ENCODE peak calls at places on chromosome 18, in eight cellular contexts. I, O, Z, L, D, B, N and R are unnamed samples.

GRCh38 chr18:23867011-23867410 is 147.5 kb upstream of the TTC39C start:
- DNase-seq in I (no peak), O (no peak), Z (no peak), L (no peak), D (no peak), B (no peak), N (no peak), R (no peak)

GRCh38 chr18:49682301-49683190 is 120.7 kb downstream of the LIPG start:
- DNase-seq in I (no peak), O (no peak), Z (no peak), L (no peak), D (no peak), B (no peak), N (no peak), R (no peak)

GRCh38 chr18:63224574-63224973 is 95.0 kb downstream of the BCL2 start:
- DNase-seq in I (no peak), O (no peak), Z (no peak), L (no peak), D (no peak), B (no peak), N (no peak), R (no peak)

GRCh38 chr18:40810371-40810770 is 1144.7 kb upstream of the PIK3C3 start:
- DNase-seq in I (no peak), O (peak), Z (peak), L (no peak), D (no peak), B (no peak), N (no peak), R (peak)

GRCh38 chr18:76522104-76522503 is 27.1 kb upstream of the ZNF516 start:
- DNase-seq in I (no peak), O (no peak), Z (no peak), L (no peak), D (peak), B (no peak), N (peak), R (no peak)

GRCh38 chr18:7482342-7482741 is 84.8 kb upstream of the PTPRM start:
- DNase-seq in I (no peak), O (no peak), Z (no peak), L (no peak), D (no peak), B (no peak), N (no peak), R (peak)

GRCh38 chr18:10047237-10047636 is 133.4 kb downstream of the VAPA start:
- DNase-seq in I (no peak), O (no peak), Z (peak), L (no peak), D (no peak), B (no peak), N (no peak), R (peak)

GRCh38 chr18:79947054-79947755 is 4.2 kb downstream of the SLC66A2 start:
- DNase-seq in I (no peak), O (no peak), Z (no peak), L (no peak), D (no peak), B (no peak), N (no peak), R (no peak)

GRCh38 chr18:23721711-23722479 is 32.6 kb downstream of the LAMA3 start:
- DNase-seq in I (no peak), O (no peak), Z (peak), L (no peak), D (no peak), B (no peak), N (no peak), R (no peak)

GRCh38 chr18:7923105-7923504 is 356.0 kb downstream of the PTPRM start:
- DNase-seq in I (no peak), O (no peak), Z (no peak), L (no peak), D (no peak), B (no peak), N (no peak), R (no peak)

GRCh38 chr18:34773378-34773777 is 63.3 kb downstream of the DTNA start:
- DNase-seq in I (no peak), O (no peak), Z (no peak), L (no peak), D (no peak), B (no peak), N (no peak), R (peak)

GRCh38 chr18:46429649-46430224 is 227.3 kb downstream of the LOXHD1 start:
- DNase-seq in I (no peak), O (no peak), Z (no peak), L (no peak), D (no peak), B (no peak), N (no peak), R (no peak)

GRCh38 chr18:28793911-28794310 is 617.0 kb upstream of the CDH2 start:
- DNase-seq in I (no peak), O (no peak), Z (no peak), L (no peak), D (peak), B (no peak), N (no peak), R (peak)

GRCh38 chr18:6521804-6522418 is 107.2 kb upstream of the L3MBTL4 start:
- DNase-seq in I (no peak), O (no peak), Z (peak), L (no peak), D (peak), B (no peak), N (no peak), R (peak)

GRCh38 chr18:77102246-77103040 is 30.1 kb downstream of the MBP start:
- DNase-seq in I (no peak), O (peak), Z (peak), L (no peak), D (no peak), B (no peak), N (no peak), R (peak)

GRCh38 chr18:79883461-79884295 is 67.8 kb downstream of the SLC66A2 start:
- DNase-seq in I (no peak), O (no peak), Z (no peak), L (no peak), D (no peak), B (no peak), N (no peak), R (no peak)

GRCh38 chr18:28469946-28470345 is 293.0 kb upstream of the CDH2 start:
- DNase-seq in I (no peak), O (no peak), Z (no peak), L (no peak), D (no peak), B (no peak), N (no peak), R (peak)

GRCh38 chr18:2958819-2959298 is 54.1 kb downstream of the LPIN2 start:
- DNase-seq in I (no peak), O (no peak), Z (peak), L (no peak), D (no peak), B (no peak), N (no peak), R (no peak)

GRCh38 chr18:55688066-55688465 is 100.1 kb upstream of the TCF4 start:
- DNase-seq in I (no peak), O (no peak), Z (no peak), L (no peak), D (no peak), B (no peak), N (peak), R (peak)

GRCh38 chr18:54802686-54803395 is 25.4 kb upstream of the RAB27B start:
- DNase-seq in I (no peak), O (no peak), Z (no peak), L (no peak), D (no peak), B (no peak), N (no peak), R (no peak)

GRCh38 chr18:14189858-14190257 is 57.6 kb upstream of the ZNF519 start:
- DNase-seq in I (no peak), O (peak), Z (peak), L (no peak), D (no peak), B (no peak), N (no peak), R (peak)

GRCh38 chr18:3221496-3221895 is 1.7 kb upstream of the MYOM1 start:
- DNase-seq in I (no peak), O (no peak), Z (no peak), L (no peak), D (no peak), B (no peak), N (no peak), R (no peak)

GRCh38 chr18:58315739-58316215 is 271.8 kb downstream of the NEDD4L start:
- DNase-seq in I (no peak), O (peak), Z (no peak), L (no peak), D (no peak), B (no peak), N (no peak), R (peak)

GRCh38 chr18:28588884-28589549 is 412.1 kb upstream of the CDH2 start:
- DNase-seq in I (no peak), O (no peak), Z (peak), L (no peak), D (no peak), B (no peak), N (no peak), R (no peak)

GRCh38 chr18:9337875-9338274 is 3.3 kb downstream of the TWSG1 start:
- DNase-seq in I (no peak), O (no peak), Z (peak), L (no peak), D (no peak), B (no peak), N (no peak), R (peak)

GRCh38 chr18:48840491-48840877 is 110.3 kb downstream of the SMAD7 start:
- DNase-seq in I (no peak), O (no peak), Z (no peak), L (no peak), D (no peak), B (no peak), N (no peak), R (no peak)

GRCh38 chr18:75762758-75763157 is 335.3 kb upstream of the SMIM21 start:
- DNase-seq in I (no peak), O (no peak), Z (no peak), L (no peak), D (no peak), B (no peak), N (no peak), R (no peak)

GRCh38 chr18:25349131-25349925 is 2.6 kb downstream of the ZNF521 start:
- DNase-seq in I (no peak), O (no peak), Z (peak), L (no peak), D (no peak), B (peak), N (peak), R (peak)